ENCODE peak calls at places on chromosomes 16 and 17, in ten cellular contexts. K, B, P, D, J, G, X, E, Z and N are unnamed samples. For H3K27me3, the result is how much of the 10 kb centered on the place peaks cover.

GRCh38 chr16:84501077-84501735 is 3.3 kb downstream of the MEAK7 start:
- DNase-seq in K (no peak), B (peak), P (peak), D (no peak), J (no peak), G (peak), X (no peak), E (peak), Z (peak), N (no peak)

GRCh38 chr17:37191219-37191618 is 184.6 kb upstream of the C17orf78 start:
- DNase-seq in K (no peak), B (no peak), P (no peak), D (no peak), J (no peak), G (no peak), X (no peak), E (no peak), Z (peak), N (no peak)

GRCh38 chr16:64907844-64908243 is 214.0 kb downstream of the CDH11 start:
- DNase-seq in K (no peak), B (no peak), P (no peak), D (no peak), J (no peak), G (no peak), X (no peak), E (no peak), Z (peak), N (no peak)

GRCh38 chr16:2720719-2721633 is 952 bp upstream of the PRSS27 start:
- DNase-seq in K (peak), B (peak), P (peak), D (peak), J (peak), G (peak), X (peak), E (peak), Z (peak), N (peak)

GRCh38 chr17:29862127-29862526 is 67.9 kb downstream of the SSH2 start:
- DNase-seq in K (no peak), B (no peak), P (no peak), D (no peak), J (no peak), G (no peak), X (no peak), E (peak), Z (no peak), N (no peak)

GRCh38 chr17:51992864-51993413 is 165.6 kb downstream of the CA10 start:
- DNase-seq in K (no peak), B (no peak), P (no peak), D (no peak), J (no peak), G (no peak), X (no peak), E (no peak), Z (no peak), N (no peak)

GRCh38 chr17:68427575-68427974 is 29.7 kb downstream of the WIPI1 start:
- DNase-seq in K (no peak), B (no peak), P (no peak), D (no peak), J (no peak), G (peak), X (no peak), E (no peak), Z (no peak), N (no peak)

GRCh38 chr17:41777579-41778188 is 8.8 kb downstream of the JUP start:
- DNase-seq in K (peak), B (peak), P (no peak), D (peak), J (no peak), G (no peak), X (no peak), E (peak), Z (peak), N (no peak)

GRCh38 chr16:15482068-15482747 is 47.8 kb downstream of the BMERB1 start:
- DNase-seq in K (peak), B (peak), P (peak), D (no peak), J (no peak), G (no peak), X (peak), E (peak), Z (peak), N (peak)

GRCh38 chr16:28291651-28292626 is at the start of gene SBK1:
- DNase-seq in K (peak), B (peak), P (peak), D (peak), J (peak), G (peak), X (no peak), E (peak), Z (peak), N (peak)

GRCh38 chr16:67199011-67199807 is at the start of gene ELMO3:
- DNase-seq in K (no peak), B (peak), P (no peak), D (no peak), J (no peak), G (no peak), X (no peak), E (peak), Z (no peak), N (peak)

GRCh38 chr16:86510465-86511261 is at the start of gene FOXF1:
- DNase-seq in K (no peak), B (no peak), P (no peak), D (peak), J (no peak), G (no peak), X (no peak), E (no peak), Z (no peak), N (no peak)

GRCh38 chr17:16853661-16854320 is 118.1 kb downstream of the TNFRSF13B start:
- DNase-seq in K (no peak), B (no peak), P (no peak), D (no peak), J (no peak), G (peak), X (no peak), E (no peak), Z (no peak), N (no peak)

GRCh38 chr17:382644-383533 is 30.3 kb upstream of the RPH3AL start:
- DNase-seq in K (no peak), B (peak), P (no peak), D (no peak), J (no peak), G (no peak), X (peak), E (peak), Z (peak), N (peak)

GRCh38 chr16:64893386-64893785 is 228.5 kb downstream of the CDH11 start:
- DNase-seq in K (no peak), B (no peak), P (no peak), D (no peak), J (no peak), G (no peak), X (no peak), E (no peak), Z (peak), N (no peak)

GRCh38 chr17:16384557-16384956 is 3.7 kb downstream of the UBB start:
- DNase-seq in K (no peak), B (no peak), P (no peak), D (no peak), J (no peak), G (no peak), X (no peak), E (no peak), Z (no peak), N (no peak)

GRCh38 chr17:3482851-3483250 is 7.1 kb downstream of the ASPA start:
- DNase-seq in K (no peak), B (no peak), P (no peak), D (no peak), J (no peak), G (no peak), X (peak), E (no peak), Z (no peak), N (peak)

GRCh38 chr16:87317766-87318121 is 552 bp upstream of the C16orf95 start:
- DNase-seq in K (no peak), B (peak), P (no peak), D (peak), J (no peak), G (peak), X (no peak), E (peak), Z (peak), N (peak)

GRCh38 chr17:49053171-49053829 is 56.1 kb downstream of the IGF2BP1 start:
- DNase-seq in K (no peak), B (no peak), P (no peak), D (no peak), J (no peak), G (no peak), X (no peak), E (no peak), Z (no peak), N (no peak)

GRCh38 chr16:29813644-29814562 is 1.9 kb downstream of the PRRT2 start:
- DNase-seq in K (no peak), B (no peak), P (no peak), D (no peak), J (no peak), G (no peak), X (no peak), E (no peak), Z (no peak), N (peak)

GRCh38 chr16:74774223-74775139 is at the start of gene FA2H:
- DNase-seq in K (peak), B (peak), P (peak), D (peak), J (peak), G (peak), X (no peak), E (peak), Z (no peak), N (peak)

GRCh38 chr16:69404275-69404805 is 18.5 kb upstream of the TERF2 start:
- DNase-seq in K (no peak), B (peak), P (peak), D (no peak), J (no peak), G (no peak), X (no peak), E (peak), Z (no peak), N (no peak)

GRCh38 chr17:51120357-51120738 is 320 bp downstream of the SPAG9 start:
- DNase-seq in K (no peak), B (peak), P (no peak), D (no peak), J (peak), G (no peak), X (no peak), E (peak), Z (peak), N (peak)

GRCh38 chr16:23321206-23321875 is 19.2 kb downstream of the SCNN1B start:
- DNase-seq in K (no peak), B (no peak), P (no peak), D (no peak), J (no peak), G (no peak), X (no peak), E (no peak), Z (no peak), N (no peak)

GRCh38 chr17:57667461-57667923 is 77.6 kb downstream of the CCDC182 start:
- DNase-seq in K (no peak), B (no peak), P (no peak), D (no peak), J (no peak), G (peak), X (no peak), E (no peak), Z (no peak), N (no peak)

GRCh38 chr17:7048968-7049367 is 5.1 kb upstream of the SLC16A11 start:
- DNase-seq in K (no peak), B (no peak), P (no peak), D (no peak), J (no peak), G (no peak), X (no peak), E (no peak), Z (no peak), N (no peak)

GRCh38 chr16:49116873-49117272 is 164.8 kb downstream of the CBLN1 start:
- DNase-seq in K (no peak), B (no peak), P (no peak), D (no peak), J (no peak), G (no peak), X (no peak), E (no peak), Z (no peak), N (no peak)

GRCh38 chr17:17757391-17757791 is 76.1 kb downstream of the RAI1 start:
- DNase-seq in K (no peak), B (no peak), P (no peak), D (no peak), J (peak), G (no peak), X (no peak), E (no peak), Z (no peak), N (no peak)

GRCh38 chr16:87384162-87384999 is 805 bp upstream of the FBXO31 start:
- DNase-seq in K (peak), B (peak), P (no peak), D (peak), J (no peak), G (peak), X (no peak), E (peak), Z (no peak), N (peak)

GRCh38 chr17:9409026-9409425 is 166.6 kb downstream of the STX8 start:
- DNase-seq in K (no peak), B (no peak), P (no peak), D (no peak), J (no peak), G (no peak), X (no peak), E (no peak), Z (no peak), N (no peak)

GRCh38 chr17:57600092-57600491 is 145.0 kb downstream of the CCDC182 start:
- DNase-seq in K (no peak), B (no peak), P (no peak), D (no peak), J (peak), G (no peak), X (no peak), E (peak), Z (no peak), N (no peak)

GRCh38 chr17:55413825-55414489 is 7.7 kb downstream of the MMD start:
- DNase-seq in K (no peak), B (no peak), P (no peak), D (no peak), J (no peak), G (no peak), X (no peak), E (peak), Z (no peak), N (no peak)

GRCh38 chr16:69329369-69330285 is 761 bp downstream of the PDF start:
- DNase-seq in K (peak), B (peak), P (no peak), D (peak), J (no peak), G (no peak), X (no peak), E (peak), Z (no peak), N (no peak)

GRCh38 chr16:24819462-24820040 is 26.2 kb upstream of the SLC5A11 start:
- DNase-seq in K (no peak), B (no peak), P (no peak), D (no peak), J (no peak), G (no peak), X (no peak), E (no peak), Z (no peak), N (no peak)

DNA sequence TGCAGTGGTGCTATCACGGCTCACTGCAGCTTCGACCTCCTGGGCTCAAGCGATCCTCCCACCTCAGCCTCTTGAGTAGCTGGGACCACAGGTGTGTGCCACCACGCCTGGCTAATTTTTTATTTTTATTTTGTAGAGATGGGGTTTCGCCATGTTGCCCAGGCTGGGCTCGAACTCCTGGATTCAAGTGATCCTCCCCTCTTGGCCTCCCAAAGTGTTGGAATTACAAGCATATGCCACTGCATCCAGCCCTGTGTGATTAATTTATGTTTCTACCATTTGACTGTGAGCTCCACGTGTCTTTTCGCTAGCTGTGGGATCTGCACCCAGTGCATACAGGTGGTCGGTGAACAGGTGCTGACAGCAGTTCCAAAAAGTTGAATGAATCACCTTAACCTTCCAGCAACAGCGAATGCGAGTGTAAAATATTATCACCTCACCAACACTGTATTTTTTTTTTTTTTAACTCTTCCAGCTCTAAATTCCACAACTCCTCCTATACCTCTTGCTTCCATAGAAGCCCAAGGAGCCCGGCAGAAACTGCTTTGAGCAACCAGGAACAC is 481 bp upstream of the NUDT7 start:
- DNase-seq in K (no peak), B (no peak), P (no peak), D (no peak), J (no peak), G (no peak), X (no peak), E (no peak), Z (no peak), N (no peak)
- H3K4me3 ChIP-seq in K (peak), B (no peak), P (peak), D (peak), J (peak), G (peak), X (no peak), E (no peak), Z (no peak), N (no peak)

GRCh38 chr17:75828741-75829140 is 15.5 kb downstream of the UNC13D start:
- DNase-seq in K (no peak), B (no peak), P (no peak), D (no peak), J (no peak), G (no peak), X (no peak), E (no peak), Z (no peak), N (no peak)

GRCh38 chr17:75828051-75828400 is 16.2 kb downstream of the UNC13D start:
- DNase-seq in K (no peak), B (no peak), P (no peak), D (no peak), J (peak), G (no peak), X (no peak), E (no peak), Z (no peak), N (peak)

GRCh38 chr17:75830168-75831031 is 13.8 kb downstream of the UNC13D start:
- DNase-seq in K (no peak), B (no peak), P (no peak), D (no peak), J (no peak), G (no peak), X (peak), E (peak), Z (no peak), N (peak)

GRCh38 chr17:75831032-75831567 is 13.1 kb downstream of the UNC13D start:
- DNase-seq in K (no peak), B (no peak), P (no peak), D (no peak), J (no peak), G (no peak), X (no peak), E (peak), Z (no peak), N (peak)

DNA sequence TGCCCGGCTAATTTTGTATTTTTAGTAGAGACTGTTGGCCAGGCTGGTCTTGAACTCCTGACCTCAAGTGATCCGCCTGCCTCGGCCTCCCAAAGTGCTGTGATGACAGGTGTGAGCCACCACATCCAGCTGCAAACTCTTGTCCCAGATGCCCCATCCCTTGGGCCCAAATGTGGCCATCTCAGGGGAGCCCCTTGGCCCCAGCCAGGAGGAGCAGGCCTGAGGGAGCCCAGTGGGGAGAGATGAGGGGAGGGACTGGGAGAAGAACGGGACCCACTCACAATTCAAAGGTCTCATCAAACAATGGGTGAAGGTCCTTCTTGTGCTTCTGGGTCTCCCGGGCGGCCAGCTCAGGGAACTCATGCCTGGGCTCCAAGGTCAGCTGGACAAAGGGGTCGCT is 14.5 kb downstream of the UNC13D start:
- DNase-seq in K (no peak), B (no peak), P (no peak), D (no peak), J (no peak), G (no peak), X (no peak), E (no peak), Z (no peak), N (no peak)
- H3K27me3 ChIP-seq in K (under half), B (under half), P (under half), D (under half), J (under half), G (under half), X (under half), E (under half), Z (under half), N (under half)

DNA sequence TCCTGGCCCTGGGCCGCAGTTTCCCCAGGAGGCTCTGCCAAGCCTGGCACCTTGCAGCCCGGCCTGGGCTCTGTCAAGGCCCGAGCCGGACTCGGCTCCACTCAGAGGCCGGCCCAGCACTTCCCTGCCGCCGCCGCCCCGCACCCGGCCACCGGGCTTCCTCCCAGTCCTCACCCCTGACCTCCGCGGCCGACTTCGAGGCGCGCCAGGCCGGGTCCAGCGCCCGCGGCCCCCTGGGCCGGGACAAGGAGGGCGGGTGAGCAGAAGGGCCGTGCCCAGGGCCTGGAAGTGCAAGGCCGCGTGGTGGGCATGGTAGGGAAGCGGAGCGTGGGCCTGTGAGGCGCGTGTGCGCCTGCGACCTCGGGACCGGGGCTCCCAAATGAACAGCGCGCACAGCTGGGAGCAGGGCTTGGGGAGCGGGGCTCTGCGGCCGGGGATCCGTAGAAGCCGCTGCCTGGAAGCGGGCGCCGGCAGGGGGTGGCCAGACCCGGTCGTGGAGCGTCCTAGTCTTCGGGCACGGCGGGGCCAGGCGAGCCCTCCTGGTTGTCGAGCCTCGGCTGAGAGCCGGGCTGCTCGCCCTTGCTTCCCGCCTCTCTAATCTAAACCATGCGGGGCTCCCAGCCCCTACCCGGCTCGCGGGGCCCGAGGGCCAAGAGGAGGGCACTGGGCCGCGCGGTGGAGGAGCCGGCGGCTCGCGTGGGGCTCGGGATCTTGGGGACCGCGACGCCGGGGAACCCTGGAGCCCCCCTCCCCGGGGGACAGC is 503 bp upstream of the TBX4 start:
- DNase-seq in K (no peak), B (no peak), P (no peak), D (no peak), J (no peak), G (no peak), X (no peak), E (no peak), Z (no peak), N (peak)
- H3K4me3 ChIP-seq in K (peak), B (no peak), P (no peak), D (peak), J (peak), G (peak), X (peak), E (no peak), Z (peak), N (peak)

GRCh38 chr16:89049484-89050118 is 44.1 kb upstream of the ACSF3 start:
- DNase-seq in K (no peak), B (no peak), P (no peak), D (peak), J (no peak), G (no peak), X (no peak), E (no peak), Z (no peak), N (no peak)
- H3K27me3 ChIP-seq in K (under half), B (under half), P (under half), D (half or more), J (under half), G (half or more), X (under half), E (under half), Z (under half), N (under half)